ENCODE peak calls at places on chromosomes 16 and 17, in nine cellular contexts. J, S, T, L, V, M, R, O and N are unnamed samples.

GRCh38 chr17:7862692-7863437 is 5.1 kb downstream of the CYB5D1 start:
- DNase-seq in J (no peak), S (peak; percentile 40), T (no peak), L (no peak), V (peak; percentile 44), M (no peak), R (peak; percentile 66), O (no peak), N (no peak)

GRCh38 chr16:88988980-88989791 is 12.2 kb upstream of the CBFA2T3 start:
- DNase-seq in J (no peak), S (no peak), T (no peak), L (no peak), V (no peak), M (no peak), R (no peak), O (no peak), N (no peak)

GRCh38 chr17:61451538-61452300 is 503 bp upstream of the TBX4 start:
- DNase-seq in J (no peak), S (no peak), T (no peak), L (no peak), V (no peak), M (no peak), R (peak; percentile 25), O (no peak), N (peak; percentile 7)

GRCh38 chr17:35163886-35164285 is 16.3 kb downstream of the UNC45B start:
- DNase-seq in J (no peak), S (no peak), T (no peak), L (no peak), V (no peak), M (no peak), R (no peak), O (no peak), N (no peak)

GRCh38 chr16:56317998-56318912 is 107.1 kb downstream of the AMFR start:
- DNase-seq in J (peak; percentile 38), S (peak; percentile 78), T (peak; percentile 91), L (peak; percentile 55), V (peak; percentile 93), M (peak; percentile 83), R (peak; percentile 77), O (peak; percentile 23), N (peak; percentile 68)

GRCh38 chr17:51427259-51428255 is 167.2 kb downstream of the UTP18 start:
- DNase-seq in J (peak; percentile 38), S (peak; percentile 66), T (peak; percentile 75), L (peak; percentile 79), V (no peak), M (no peak), R (no peak), O (no peak), N (peak; percentile 60)

GRCh38 chr17:64212122-64212521 is 50.9 kb downstream of the TEX2 start:
- DNase-seq in J (no peak), S (no peak), T (no peak), L (no peak), V (no peak), M (no peak), R (no peak), O (no peak), N (no peak)

GRCh38 chr16:72910875-72911274 is 137.1 kb downstream of the ZFHX3 start:
- DNase-seq in J (no peak), S (no peak), T (no peak), L (no peak), V (no peak), M (no peak), R (no peak), O (no peak), N (no peak)

GRCh38 chr17:31499771-31500554 is 108.5 kb downstream of the RAB11FIP4 start:
- DNase-seq in J (no peak), S (no peak), T (no peak), L (no peak), V (no peak), M (no peak), R (no peak), O (no peak), N (no peak)

GRCh38 chr17:13921841-13922776 is 147.2 kb upstream of the COX10 start:
- DNase-seq in J (no peak), S (no peak), T (no peak), L (no peak), V (no peak), M (no peak), R (no peak), O (no peak), N (no peak)

GRCh38 chr17:65774787-65775186 is 213.3 kb upstream of the AXIN2 start:
- DNase-seq in J (no peak), S (no peak), T (no peak), L (no peak), V (no peak), M (no peak), R (no peak), O (no peak), N (no peak)

GRCh38 chr16:56625943-56626654 is 518 bp downstream of the MT1E start:
- DNase-seq in J (no peak), S (no peak), T (no peak), L (no peak), V (no peak), M (no peak), R (no peak), O (peak; percentile 51), N (no peak)

GRCh38 chr17:2700491-2701141 is 10.9 kb downstream of the CLUH start:
- DNase-seq in J (no peak), S (no peak), T (no peak), L (no peak), V (no peak), M (no peak), R (no peak), O (no peak), N (no peak)

GRCh38 chr17:2828396-2829038 is 32.3 kb downstream of the RAP1GAP2 start:
- DNase-seq in J (peak; percentile 74), S (peak; percentile 83), T (peak; percentile 98), L (peak; percentile 50), V (peak; percentile 89), M (peak; percentile 87), R (peak; percentile 87), O (no peak), N (peak; percentile 67)

GRCh38 chr17:74768069-74768762 is 7.9 kb downstream of the NAT9 start:
- DNase-seq in J (no peak), S (no peak), T (no peak), L (no peak), V (no peak), M (no peak), R (no peak), O (no peak), N (no peak)

GRCh38 chr16:29806641-29807425 is 504 bp downstream of the MAZ start:
- DNase-seq in J (peak; percentile 58), S (peak; percentile 66), T (peak; percentile 85), L (peak; percentile 29), V (peak; percentile 71), M (no peak), R (peak; percentile 66), O (no peak), N (peak; percentile 59)

GRCh38 chr17:66637491-66637890 is 197.4 kb upstream of the CACNG5 start:
- DNase-seq in J (no peak), S (no peak), T (no peak), L (no peak), V (no peak), M (no peak), R (no peak), O (no peak), N (no peak)

GRCh38 chr17:59688008-59688407 is 19.2 kb downstream of the PTRH2 start:
- DNase-seq in J (no peak), S (no peak), T (no peak), L (no peak), V (no peak), M (no peak), R (no peak), O (no peak), N (no peak)

GRCh38 chr17:28503420-28503819 is 2.7 kb upstream of the FOXN1 start:
- DNase-seq in J (no peak), S (no peak), T (no peak), L (no peak), V (no peak), M (no peak), R (no peak), O (no peak), N (no peak)

GRCh38 chr17:39674702-39675389 is 6.6 kb downstream of the PNMT start:
- DNase-seq in J (no peak), S (no peak), T (no peak), L (no peak), V (no peak), M (no peak), R (peak; percentile 49), O (no peak), N (no peak)

GRCh38 chr17:13575922-13576419 is 25.8 kb downstream of the HS3ST3A1 start:
- DNase-seq in J (no peak), S (no peak), T (no peak), L (no peak), V (no peak), M (no peak), R (no peak), O (no peak), N (no peak)

GRCh38 chr17:2897605-2898004 is 101.4 kb downstream of the RAP1GAP2 start:
- DNase-seq in J (no peak), S (no peak), T (no peak), L (no peak), V (no peak), M (no peak), R (no peak), O (no peak), N (no peak)

GRCh38 chr17:246851-247421 is 65.5 kb upstream of the DOC2B start:
- DNase-seq in J (no peak), S (no peak), T (no peak), L (no peak), V (no peak), M (no peak), R (no peak), O (no peak), N (no peak)

GRCh38 chr17:72984925-72985322 is 107.6 kb downstream of the SLC39A11 start:
- DNase-seq in J (no peak), S (no peak), T (no peak), L (no peak), V (no peak), M (no peak), R (no peak), O (no peak), N (no peak)

GRCh38 chr17:44220211-44221071 is 966 bp upstream of the UBTF start:
- DNase-seq in J (peak; percentile 77), S (peak; percentile 67), T (peak; percentile 81), L (no peak), V (peak; percentile 46), M (peak; percentile 39), R (peak; percentile 69), O (no peak), N (peak; percentile 62)

GRCh38 chr17:69325518-69326301 is 1.2 kb downstream of the ABCA5 start:
- DNase-seq in J (no peak), S (no peak), T (no peak), L (no peak), V (no peak), M (no peak), R (peak; percentile 11), O (no peak), N (no peak)

GRCh38 chr16:77043076-77043475 is 147.9 kb upstream of the MON1B start:
- DNase-seq in J (no peak), S (no peak), T (no peak), L (no peak), V (no peak), M (no peak), R (peak; percentile 4), O (no peak), N (no peak)

GRCh38 chr16:10033561-10033960 is 148.7 kb downstream of the GRIN2A start:
- DNase-seq in J (no peak), S (no peak), T (no peak), L (no peak), V (no peak), M (no peak), R (no peak), O (no peak), N (no peak)

GRCh38 chr17:36949461-36949927 is 740 bp downstream of the AATF start:
- DNase-seq in J (no peak), S (no peak), T (peak; percentile 51), L (no peak), V (no peak), M (no peak), R (no peak), O (no peak), N (no peak)

GRCh38 chr17:18158022-18158600 is 25.5 kb upstream of the ALKBH5 start:
- DNase-seq in J (peak; percentile 87), S (peak; percentile 94), T (peak; percentile 98), L (peak; percentile 86), V (peak; percentile 65), M (peak; percentile 76), R (peak; percentile 95), O (no peak), N (peak; percentile 89)

GRCh38 chr17:1644493-1645206 is 882 bp downstream of the SCARF1 start:
- DNase-seq in J (peak; percentile 57), S (no peak), T (peak; percentile 71), L (no peak), V (no peak), M (no peak), R (peak; percentile 69), O (no peak), N (no peak)